ENCODE peak calls at places on chromosomes 4 and X, in six cellular contexts. P is K562, K is GM12878, R is HCT116, H is SK-N-SH, X is HepG2. Q is an unnamed sample.

GRCh38 chr4:1798530-1799363 is 5.7 kb downstream of the FGFR3 start:
- DNase-seq in P (no peak), K (no peak), R (no peak), H (no peak), X (no peak), Q (no peak)

GRCh38 chr4:123587983-123588494 is 191.4 kb downstream of the SPRY1 start:
- DNase-seq in P (no peak), K (no peak), R (peak), H (peak), X (peak), Q (peak)

GRCh38 chrX:141632124-141632523 is 42.6 kb downstream of the SPANXA2 start:
- DNase-seq in P (no peak), K (no peak), R (no peak), H (no peak), X (no peak), Q (no peak)

GRCh38 chr4:96315815-96316214 is 475.9 kb downstream of the PDHA2 start:
- DNase-seq in P (no peak), K (no peak), R (no peak), H (no peak), X (no peak), Q (no peak)

GRCh38 chr4:126777649-126778048 is 855.1 kb upstream of the INTU start:
- DNase-seq in P (peak), K (no peak), R (no peak), H (no peak), X (no peak), Q (no peak)

GRCh38 chr4:108166441-108167315 is 2.1 kb downstream of the LEF1 start:
- DNase-seq in P (peak), K (no peak), R (no peak), H (peak), X (peak), Q (peak)

GRCh38 chr4:87150498-87151261 is 69.7 kb downstream of the KLHL8 start:
- DNase-seq in P (peak), K (peak), R (peak), H (peak), X (peak), Q (peak)

GRCh38 chr4:53553486-53554210 is 37.6 kb downstream of the LNX1 start:
- DNase-seq in P (peak), K (no peak), R (no peak), H (no peak), X (no peak), Q (no peak)

GRCh38 chr4:7335363-7336066 is 99.2 kb downstream of the PSAPL1 start:
- DNase-seq in P (peak), K (peak), R (peak), H (peak), X (peak), Q (peak)

GRCh38 chr4:128288689-128289106 is 1.1 kb upstream of the PGRMC2 start:
- DNase-seq in P (no peak), K (peak), R (no peak), H (no peak), X (no peak), Q (peak)

GRCh38 chr4:78864405-78865024 is 74.7 kb downstream of the PAQR3 start:
- DNase-seq in P (peak), K (peak), R (peak), H (peak), X (peak), Q (peak)

GRCh38 chrX:11533211-11533651 is 132.5 kb downstream of the ARHGAP6 start:
- DNase-seq in P (peak), K (peak), R (peak), H (peak), X (peak), Q (peak)

GRCh38 chr4:38673109-38673978 is 9.3 kb downstream of the KLF3 start:
- DNase-seq in P (peak), K (no peak), R (peak), H (peak), X (peak), Q (peak)

GRCh38 chrX:15719324-15719968 is 18.6 kb upstream of the CA5B start:
- DNase-seq in P (peak), K (no peak), R (no peak), H (no peak), X (no peak), Q (no peak)

GRCh38 chr4:90950385-90950841 is 823.2 kb downstream of the CCSER1 start:
- DNase-seq in P (no peak), K (no peak), R (no peak), H (peak), X (no peak), Q (no peak)

GRCh38 chr4:147678121-147678520 is 5.8 kb downstream of the PRMT9 start:
- DNase-seq in P (no peak), K (no peak), R (no peak), H (no peak), X (no peak), Q (no peak)

GRCh38 chr4:42671431-42672194 is 14.7 kb upstream of the ATP8A1 start:
- DNase-seq in P (no peak), K (no peak), R (no peak), H (no peak), X (no peak), Q (no peak)

GRCh38 chrX:102976793-102977495 is 39.9 kb downstream of the RAB40AL start:
- DNase-seq in P (no peak), K (no peak), R (peak), H (no peak), X (no peak), Q (peak)
- TF ChIP-seq JUND in P (no peak), K (no peak), R (no peak), H (no peak), X (no peak), Q (no peak)

DNA sequence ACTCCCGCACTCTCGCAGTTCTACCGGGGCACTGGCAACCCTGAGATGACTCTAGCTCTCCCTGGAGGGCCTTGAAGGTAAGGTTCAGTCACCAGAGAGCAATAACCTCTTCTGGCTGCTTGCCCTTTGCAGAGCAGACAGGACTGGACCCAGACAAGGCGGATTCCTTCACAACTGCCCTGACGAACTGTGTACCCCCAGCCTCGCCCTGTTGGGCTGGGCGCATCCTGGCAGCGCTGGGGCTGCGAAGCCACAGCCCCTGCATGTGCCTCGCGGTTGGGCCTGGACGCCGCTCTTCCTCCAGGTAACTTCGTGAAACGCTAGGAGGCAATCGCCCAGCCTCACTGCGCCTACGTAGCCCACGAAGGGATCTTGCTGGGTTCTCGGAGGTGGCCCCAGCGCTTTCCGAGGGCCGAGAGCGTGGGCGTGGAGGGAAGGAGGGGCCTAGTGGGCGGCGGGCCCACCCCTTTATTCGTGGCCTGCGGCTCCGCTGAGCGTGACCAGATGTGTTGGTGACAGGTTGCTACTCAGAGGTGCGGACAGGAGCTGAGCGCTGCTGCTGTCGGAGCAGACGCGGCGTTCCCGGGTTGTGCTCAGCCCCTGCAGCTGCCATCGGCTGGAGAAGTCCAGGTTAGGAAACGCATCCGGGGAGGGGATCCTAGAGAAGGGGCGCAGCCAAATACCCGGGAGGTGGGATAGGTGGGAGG is 1.9 kb upstream of the MAMLD1 start:
- DNase-seq in P (no peak), K (no peak), R (no peak), H (peak), X (no peak), Q (no peak)
- TF ChIP-seq JUND in P (no peak), K (no peak), R (no peak), H (no peak), X (no peak), Q (no peak)

GRCh38 chr4:10115657-10116624 is 658 bp downstream of the WDR1 start:
- DNase-seq in P (peak), K (peak), R (peak), H (peak), X (peak), Q (peak)

GRCh38 chr4:10119263-10119662 is 2.7 kb upstream of the WDR1 start:
- DNase-seq in P (no peak), K (no peak), R (no peak), H (no peak), X (no peak), Q (no peak)

GRCh38 chr4:10118355-10119004 is 1.9 kb upstream of the WDR1 start:
- DNase-seq in P (no peak), K (peak), R (no peak), H (no peak), X (no peak), Q (no peak)

GRCh38 chr4:10116625-10117423 is at the start of gene WDR1:
- DNase-seq in P (peak), K (peak), R (peak), H (peak), X (peak), Q (peak)

DNA sequence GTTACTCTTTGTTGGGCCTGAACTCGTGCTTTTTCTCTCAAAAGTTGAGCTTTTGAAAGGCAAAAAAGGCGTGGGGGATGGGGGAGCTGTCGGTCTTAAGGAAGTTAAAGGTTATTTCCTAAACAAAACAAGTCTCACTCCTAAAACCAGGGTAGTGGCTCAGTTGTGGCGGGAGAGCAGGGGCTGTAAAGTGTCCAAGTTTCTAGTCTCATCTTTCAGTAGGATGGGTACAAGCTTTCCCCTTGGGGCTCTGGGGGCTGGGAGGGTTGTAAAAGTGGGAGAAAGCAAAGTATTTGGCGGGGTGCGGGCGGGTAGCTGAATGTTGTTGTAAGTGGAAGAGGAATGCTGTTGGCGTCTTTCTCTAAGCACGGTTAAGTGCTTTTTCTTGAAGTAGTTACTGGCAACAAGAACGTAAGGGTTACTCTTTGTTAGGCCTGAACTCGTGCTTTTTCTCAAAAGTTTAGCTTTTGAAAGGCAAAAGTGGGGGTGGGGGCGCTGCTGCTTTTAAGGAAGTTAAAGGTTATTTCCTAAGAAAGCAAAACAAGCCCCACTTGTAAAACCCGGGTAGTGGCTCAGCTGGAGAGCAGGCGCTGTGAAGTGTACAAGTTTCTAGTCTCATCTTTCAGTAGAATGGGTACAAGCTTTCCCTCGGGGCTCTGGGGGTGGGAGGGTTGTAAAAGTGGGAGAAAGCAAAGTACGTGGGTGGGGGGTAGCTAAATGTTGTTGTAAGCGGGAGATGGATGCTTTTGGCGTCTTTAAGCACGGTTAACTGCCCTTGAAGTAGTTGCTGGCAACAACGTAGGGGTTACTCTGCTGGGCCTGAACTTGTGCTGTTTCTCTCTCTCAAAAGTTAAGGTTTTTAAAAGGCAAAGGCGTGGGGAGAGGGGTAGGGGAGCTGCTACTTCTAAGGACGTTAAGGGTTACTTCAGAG is 1.1 kb upstream of the WDR1 start:
- DNase-seq in P (no peak), K (peak), R (no peak), H (no peak), X (no peak), Q (no peak)
- TF ChIP-seq JUND in P (no peak), K (no peak), R (no peak), H (no peak), X (no peak), Q (no peak)

DNA sequence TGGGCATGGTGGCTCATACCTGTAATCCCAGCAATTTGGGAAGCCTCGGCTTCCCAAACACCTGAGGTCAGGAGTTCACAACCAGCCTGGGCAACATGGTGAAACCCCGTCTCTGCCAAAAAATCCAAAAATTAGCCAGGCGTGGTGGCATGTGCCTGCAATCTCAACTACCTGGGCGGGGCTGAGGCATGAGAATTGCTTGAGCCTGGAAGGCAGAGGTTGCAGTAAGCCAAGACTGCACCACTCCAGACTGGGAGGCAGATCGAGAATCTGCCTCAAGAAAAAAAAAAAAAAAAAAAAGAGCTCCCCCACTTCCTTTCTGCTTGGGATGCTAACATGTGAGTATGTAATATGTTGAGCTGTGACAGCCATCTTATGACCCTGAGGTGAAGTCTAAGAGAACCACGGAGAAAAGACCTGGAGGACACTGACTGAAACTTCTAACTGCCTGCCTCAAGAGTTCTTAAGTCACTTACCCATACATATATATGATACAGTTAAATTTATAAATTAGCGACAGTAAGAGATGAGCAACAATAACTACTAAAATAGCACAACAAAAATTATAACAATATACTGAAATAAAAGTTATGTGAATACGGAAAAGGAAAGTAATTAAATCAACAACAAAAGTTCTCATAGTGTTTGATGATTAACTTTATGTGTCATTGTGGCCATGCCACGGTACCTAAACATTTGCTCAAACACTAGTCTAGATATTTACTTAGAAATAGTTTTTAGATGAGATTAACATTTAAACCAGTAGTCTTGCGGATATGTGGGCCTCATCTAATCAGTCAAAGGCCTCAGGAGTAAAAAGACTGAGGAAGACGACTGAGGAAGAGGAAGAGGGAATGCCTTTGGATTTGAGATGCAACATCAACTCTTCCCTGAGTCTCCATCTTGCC is 178.3 kb downstream of the OPHN1 start:
- DNase-seq in P (no peak), K (no peak), R (no peak), H (no peak), X (no peak), Q (no peak)
- TF ChIP-seq JUND in P (no peak), K (no peak), R (no peak), H (no peak), X (no peak), Q (no peak)

GRCh38 chr4:101952985-101953384 is 162.5 kb downstream of the BANK1 start:
- DNase-seq in P (no peak), K (no peak), R (no peak), H (no peak), X (no peak), Q (no peak)

GRCh38 chr4:101956068-101956805 is 165.7 kb downstream of the BANK1 start:
- DNase-seq in P (no peak), K (no peak), R (no peak), H (no peak), X (no peak), Q (no peak)

GRCh38 chr4:101954975-101955678 is 164.6 kb downstream of the BANK1 start:
- DNase-seq in P (no peak), K (no peak), R (no peak), H (no peak), X (no peak), Q (no peak)

GRCh38 chr4:101954351-101954750 is 163.8 kb downstream of the BANK1 start:
- DNase-seq in P (no peak), K (no peak), R (no peak), H (no peak), X (no peak), Q (no peak)

DNA sequence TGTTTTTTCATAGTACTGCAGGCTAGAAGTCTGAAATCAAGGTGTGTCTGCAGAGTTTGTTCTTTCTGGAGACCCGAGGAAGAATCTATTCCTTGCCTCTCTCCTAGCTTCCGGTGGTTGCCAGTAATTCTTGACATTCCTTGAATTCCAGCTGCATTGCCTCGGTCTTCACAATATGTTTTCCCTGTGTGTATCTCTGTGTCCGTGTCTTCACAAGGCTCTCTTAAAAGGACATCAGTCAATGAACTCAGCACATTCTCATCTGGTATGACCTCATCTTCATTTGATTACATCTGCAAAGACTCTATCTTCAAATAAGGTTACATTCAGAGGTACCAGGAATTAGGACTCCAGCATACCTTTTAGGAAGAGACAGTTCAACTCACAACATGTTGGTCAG is 163.4 kb downstream of the BANK1 start:
- DNase-seq in P (no peak), K (no peak), R (no peak), H (no peak), X (peak), Q (peak)
- TF ChIP-seq JUND in P (no peak), K (no peak), R (no peak), H (no peak), X (no peak), Q (peak)

DNA sequence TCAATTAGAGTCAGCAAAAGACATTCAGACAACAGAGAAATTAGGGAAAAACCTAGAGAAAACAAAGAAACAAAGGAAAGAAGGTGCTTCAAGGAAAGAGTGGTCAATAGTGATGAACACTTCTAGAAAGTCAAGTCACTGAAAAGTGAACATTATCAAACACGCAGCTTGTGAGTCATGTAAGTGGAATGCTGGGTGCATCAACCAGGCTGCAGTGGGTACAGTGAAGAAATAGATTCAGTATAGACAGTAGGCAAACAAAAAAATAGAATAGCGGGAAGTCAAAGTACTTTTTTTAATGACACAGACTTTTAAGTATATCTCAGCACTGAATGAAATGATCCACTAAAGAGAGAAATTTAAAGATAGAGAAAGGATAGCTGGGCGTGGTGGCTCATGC is 245.8 kb downstream of the ARHGAP24 start:
- DNase-seq in P (no peak), K (no peak), R (no peak), H (no peak), X (peak), Q (no peak)
- TF ChIP-seq JUND in P (no peak), K (no peak), R (no peak), H (peak), X (no peak), Q (no peak)